ENCODE peak calls at places on chromosomes 16 and 17, in eight cellular contexts. W is ELF-1; L is cardiac muscle cell; H is H7; T is HTR-8/SVneo; R is stimulated activated CD4-positive, alpha-beta T cell treated with anti-CD3 and anti-CD28 coated beads, Interleukin-1b, Interleukin-23, amount 100 ng/mL, for 1 hour; F is NCI-H2081; O is amniotic stem cell. A is an unnamed sample.

GRCh38 chr17:16374129-16374528 is 6.8 kb upstream of the UBB start:
- DNase-seq in W (no peak), L (no peak), H (no peak), T (no peak), R (no peak), F (no peak), O (no peak), A (peak)

GRCh38 chr17:57455063-57455914 is 199.0 kb downstream of the MSI2 start:
- DNase-seq in W (no peak), L (no peak), H (no peak), T (no peak), R (no peak), F (no peak), O (no peak), A (no peak)

GRCh38 chr16:87924041-87924851 is 12.1 kb downstream of the CA5A start:
- DNase-seq in W (no peak), L (no peak), H (peak), T (no peak), R (no peak), F (peak), O (no peak), A (no peak)

GRCh38 chr17:8366231-8366630 is 10.3 kb downstream of the KRABD2 start:
- DNase-seq in W (no peak), L (no peak), H (no peak), T (peak), R (no peak), F (no peak), O (peak), A (no peak)

GRCh38 chr17:75498019-75498725 is 17.2 kb downstream of the CASKIN2 start:
- DNase-seq in W (no peak), L (no peak), H (no peak), T (no peak), R (no peak), F (no peak), O (no peak), A (no peak)

GRCh38 chr16:72924487-72924886 is 123.4 kb downstream of the ZFHX3 start:
- DNase-seq in W (no peak), L (no peak), H (no peak), T (no peak), R (no peak), F (no peak), O (no peak), A (no peak)

GRCh38 chr16:57446530-57447141 is 549 bp downstream of the CIAPIN1 start:
- DNase-seq in W (peak), L (no peak), H (no peak), T (peak), R (no peak), F (peak), O (peak), A (peak)

GRCh38 chr17:50559674-50560184 is 786 bp upstream of the CACNA1G start:
- DNase-seq in W (peak), L (peak), H (peak), T (peak), R (no peak), F (no peak), O (no peak), A (peak)

GRCh38 chr17:31596382-31597323 is 205.2 kb downstream of the RAB11FIP4 start:
- DNase-seq in W (peak), L (peak), H (peak), T (peak), R (no peak), F (no peak), O (peak), A (peak)

GRCh38 chr16:50450957-50451356 is 82.2 kb upstream of the BRD7 start:
- DNase-seq in W (no peak), L (no peak), H (no peak), T (no peak), R (no peak), F (no peak), O (no peak), A (no peak)

GRCh38 chr16:88782454-88783390 is 2.3 kb downstream of the PIEZO1 start:
- DNase-seq in W (no peak), L (no peak), H (no peak), T (peak), R (no peak), F (no peak), O (peak), A (no peak)

GRCh38 chr17:62735027-62735651 is 73.0 kb downstream of the MARCHF10 start:
- DNase-seq in W (no peak), L (no peak), H (no peak), T (no peak), R (no peak), F (no peak), O (no peak), A (no peak)

GRCh38 chr17:57832711-57833596 is 16.9 kb downstream of the MRPS23 start:
- DNase-seq in W (peak), L (peak), H (peak), T (peak), R (peak), F (peak), O (peak), A (peak)

GRCh38 chr17:9968881-9969280 is 63.8 kb upstream of the RCVRN start:
- DNase-seq in W (peak), L (no peak), H (no peak), T (no peak), R (no peak), F (no peak), O (no peak), A (no peak)

GRCh38 chr16:1300664-1301476 is 8.6 kb upstream of the UBE2I start:
- DNase-seq in W (peak), L (peak), H (peak), T (peak), R (peak), F (peak), O (no peak), A (peak)

GRCh38 chr17:68205251-68205807 is 42.5 kb upstream of the AMZ2 start:
- DNase-seq in W (peak), L (peak), H (peak), T (peak), R (peak), F (peak), O (peak), A (peak)

GRCh38 chr17:8875957-8876356 is 8.5 kb upstream of the PIK3R6 start:
- DNase-seq in W (no peak), L (no peak), H (peak), T (peak), R (no peak), F (no peak), O (no peak), A (no peak)

GRCh38 chr16:50308237-50308965 is 42.0 kb downstream of the ADCY7 start:
- DNase-seq in W (no peak), L (no peak), H (peak), T (no peak), R (no peak), F (no peak), O (no peak), A (no peak)

GRCh38 chr16:66977341-66978113 is 10.9 kb upstream of the CES4A start:
- DNase-seq in W (peak), L (peak), H (peak), T (peak), R (peak), F (peak), O (peak), A (peak)

GRCh38 chr16:31354394-31355291 is at the start of gene ITGAX:
- DNase-seq in W (peak), L (no peak), H (peak), T (peak), R (no peak), F (no peak), O (no peak), A (peak)

GRCh38 chr16:3461120-3461519 is 17.6 kb downstream of the NAA60 start:
- DNase-seq in W (no peak), L (no peak), H (peak), T (no peak), R (no peak), F (no peak), O (no peak), A (no peak)

GRCh38 chr17:81033535-81034167 is 1.3 kb upstream of the BAIAP2 start:
- DNase-seq in W (no peak), L (no peak), H (no peak), T (no peak), R (no peak), F (no peak), O (no peak), A (no peak)

GRCh38 chr16:74107795-74108610 is 188.6 kb upstream of the PSMD7 start:
- DNase-seq in W (peak), L (peak), H (peak), T (peak), R (no peak), F (peak), O (no peak), A (peak)

GRCh38 chr16:56817938-56818337 is 47.1 kb upstream of the SLC12A3 start:
- DNase-seq in W (no peak), L (no peak), H (no peak), T (no peak), R (no peak), F (no peak), O (no peak), A (no peak)

GRCh38 chr16:27195068-27195741 is 8.1 kb upstream of the KDM8 start:
- DNase-seq in W (no peak), L (no peak), H (no peak), T (no peak), R (no peak), F (no peak), O (no peak), A (no peak)

GRCh38 chr17:37706446-37706845 is 38.4 kb downstream of the HNF1B start:
- DNase-seq in W (no peak), L (no peak), H (no peak), T (no peak), R (no peak), F (no peak), O (no peak), A (no peak)

GRCh38 chr16:3640632-3641501 is 13.6 kb upstream of the DNASE1 start:
- DNase-seq in W (no peak), L (no peak), H (peak), T (no peak), R (no peak), F (no peak), O (no peak), A (peak)

GRCh38 chr16:28845173-28846079 is 722 bp downstream of the TUFM start:
- DNase-seq in W (peak), L (peak), H (peak), T (no peak), R (no peak), F (no peak), O (no peak), A (peak)

GRCh38 chr16:4846503-4846900 is 586 bp downstream of the GLYR1 start:
- DNase-seq in W (peak), L (peak), H (no peak), T (peak), R (no peak), F (peak), O (peak), A (peak)

GRCh38 chr16:12896562-12896961 is 4.8 kb upstream of the SHISA9 start:
- DNase-seq in W (peak), L (peak), H (peak), T (no peak), R (no peak), F (no peak), O (no peak), A (peak)

GRCh38 chr16:525520-526180 is 1.9 kb upstream of the CAPN15 start:
- DNase-seq in W (peak), L (no peak), H (no peak), T (peak), R (peak), F (no peak), O (peak), A (peak)

GRCh38 chr17:37856245-37856644 is 68.0 kb upstream of the TBC1D3K start:
- DNase-seq in W (no peak), L (no peak), H (no peak), T (no peak), R (no peak), F (no peak), O (no peak), A (no peak)

GRCh38 chr17:76493505-76494167 is 7.6 kb downstream of the RHBDF2 start:
- DNase-seq in W (no peak), L (no peak), H (no peak), T (no peak), R (no peak), F (no peak), O (no peak), A (no peak)

GRCh38 chr16:89023621-89024511 is 46.9 kb upstream of the CBFA2T3 start:
- DNase-seq in W (no peak), L (no peak), H (no peak), T (no peak), R (no peak), F (no peak), O (no peak), A (no peak)